ENCODE peak calls at places on chromosomes 5 and 9, in four cellular contexts. One of them, this sample, is unnamed.

GRCh38 chr9:123453904-123454321 is 97.9 kb downstream of the CRB2 start:
- DNase-seq in SK-N-SH: no peak
- DNase-seq in ovary: no peak
- DNase-seq in esophagus muscularis mucosa: no peak
- DNase-seq in this sample: peak; percentile 65

GRCh38 chr5:181188700-181189362 is 16.2 kb downstream of the TRIM7 start:
- DNase-seq in SK-N-SH: peak; percentile 47
- DNase-seq in ovary: peak; percentile 85
- DNase-seq in esophagus muscularis mucosa: no peak
- DNase-seq in this sample: peak; percentile 83

GRCh38 chr5:149747141-149747832 is 17.2 kb downstream of the PPARGC1B start:
- DNase-seq in SK-N-SH: no peak
- DNase-seq in ovary: no peak
- DNase-seq in esophagus muscularis mucosa: no peak
- DNase-seq in this sample: peak; percentile 94

GRCh38 chr5:74560245-74560644 is 80.3 kb downstream of the ENC1 start:
- DNase-seq in SK-N-SH: no peak
- DNase-seq in ovary: no peak
- DNase-seq in esophagus muscularis mucosa: no peak
- DNase-seq in this sample: no peak

GRCh38 chr9:130451509-130452388 is 7.0 kb downstream of the ASS1 start:
- DNase-seq in SK-N-SH: peak; percentile 81
- DNase-seq in ovary: peak; percentile 95
- DNase-seq in esophagus muscularis mucosa: no peak
- DNase-seq in this sample: peak; percentile 87

GRCh38 chr5:74104469-74104868 is 478.5 kb downstream of the ARHGEF28 start:
- DNase-seq in SK-N-SH: no peak
- DNase-seq in ovary: no peak
- DNase-seq in esophagus muscularis mucosa: no peak
- DNase-seq in this sample: no peak

GRCh38 chr9:127676636-127677035 is 30.2 kb upstream of the CFAP157 start:
- DNase-seq in SK-N-SH: no peak
- DNase-seq in ovary: no peak
- DNase-seq in esophagus muscularis mucosa: no peak
- DNase-seq in this sample: no peak

GRCh38 chr5:52727568-52727967 is 60.1 kb upstream of the ITGA1 start:
- DNase-seq in SK-N-SH: no peak
- DNase-seq in ovary: peak; percentile 18
- DNase-seq in esophagus muscularis mucosa: no peak
- DNase-seq in this sample: no peak

GRCh38 chr9:98656536-98656935 is 52.2 kb downstream of the GABBR2 start:
- DNase-seq in SK-N-SH: no peak
- DNase-seq in ovary: no peak
- DNase-seq in esophagus muscularis mucosa: no peak
- DNase-seq in this sample: no peak

GRCh38 chr5:15386122-15386521 is 113.9 kb upstream of the FBXL7 start:
- DNase-seq in SK-N-SH: no peak
- DNase-seq in ovary: no peak
- DNase-seq in esophagus muscularis mucosa: no peak
- DNase-seq in this sample: no peak

GRCh38 chr5:15442183-15442550 is 57.8 kb upstream of the FBXL7 start:
- DNase-seq in SK-N-SH: no peak
- DNase-seq in ovary: no peak
- DNase-seq in esophagus muscularis mucosa: no peak
- DNase-seq in this sample: no peak

GRCh38 chr9:123401879-123402513 is 46.0 kb downstream of the CRB2 start:
- DNase-seq in SK-N-SH: peak; percentile 81
- DNase-seq in ovary: no peak
- DNase-seq in esophagus muscularis mucosa: no peak
- DNase-seq in this sample: peak; percentile 41

GRCh38 chr9:115404311-115404710 is 286.4 kb upstream of the TNC start:
- DNase-seq in SK-N-SH: no peak
- DNase-seq in ovary: no peak
- DNase-seq in esophagus muscularis mucosa: no peak
- DNase-seq in this sample: no peak

GRCh38 chr9:135251996-135252760 is 164.7 kb downstream of the OLFM1 start:
- DNase-seq in SK-N-SH: no peak
- DNase-seq in ovary: no peak
- DNase-seq in esophagus muscularis mucosa: no peak
- DNase-seq in this sample: no peak

GRCh38 chr5:73917433-73917832 is 291.4 kb downstream of the ARHGEF28 start:
- DNase-seq in SK-N-SH: no peak
- DNase-seq in ovary: no peak
- DNase-seq in esophagus muscularis mucosa: peak; percentile 26
- DNase-seq in this sample: no peak

GRCh38 chr9:105637787-105638395 is 24.4 kb upstream of the TAL2 start:
- DNase-seq in SK-N-SH: no peak
- DNase-seq in ovary: no peak
- DNase-seq in esophagus muscularis mucosa: no peak
- DNase-seq in this sample: no peak

GRCh38 chr9:6506571-6506970 is 93.6 kb downstream of the UHRF2 start:
- DNase-seq in SK-N-SH: no peak
- DNase-seq in ovary: no peak
- DNase-seq in esophagus muscularis mucosa: no peak
- DNase-seq in this sample: no peak

GRCh38 chr9:20292002-20292401 is 330.3 kb downstream of the MLLT3 start:
- DNase-seq in SK-N-SH: peak; percentile 14
- DNase-seq in ovary: no peak
- DNase-seq in esophagus muscularis mucosa: no peak
- DNase-seq in this sample: no peak

GRCh38 chr5:131932235-131932634 is 13.2 kb downstream of the MEIKIN start:
- DNase-seq in SK-N-SH: no peak
- DNase-seq in ovary: no peak
- DNase-seq in esophagus muscularis mucosa: no peak
- DNase-seq in this sample: no peak

GRCh38 chr5:67246108-67246507 is 49.5 kb upstream of the CD180 start:
- DNase-seq in SK-N-SH: peak; percentile 34
- DNase-seq in ovary: peak; percentile 53
- DNase-seq in esophagus muscularis mucosa: no peak
- DNase-seq in this sample: no peak

GRCh38 chr9:101387871-101388506 is 3.2 kb upstream of the BAAT start:
- DNase-seq in SK-N-SH: peak; percentile 17
- DNase-seq in ovary: no peak
- DNase-seq in esophagus muscularis mucosa: no peak
- DNase-seq in this sample: no peak

GRCh38 chr5:137156175-137156574 is 343.0 kb downstream of the SPOCK1 start:
- DNase-seq in SK-N-SH: no peak
- DNase-seq in ovary: no peak
- DNase-seq in esophagus muscularis mucosa: no peak
- DNase-seq in this sample: no peak

DNA sequence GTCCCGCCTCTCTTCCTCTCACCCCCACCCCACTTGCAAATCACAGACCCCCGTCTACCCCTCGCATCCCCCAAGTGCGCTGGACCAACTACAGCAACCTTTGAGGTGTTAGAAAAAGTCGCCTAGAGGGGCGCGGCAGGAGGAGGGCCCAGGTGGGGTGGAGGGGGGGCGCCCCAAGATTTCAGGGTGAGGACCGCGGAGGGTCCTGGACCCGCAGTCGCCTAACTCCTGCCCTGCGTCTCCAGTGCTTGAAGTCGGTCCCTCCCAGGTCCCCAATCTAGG is 381 bp upstream of the EGFLAM start:
- DNase-seq in SK-N-SH: no peak
- DNase-seq in ovary: peak; percentile 25
- DNase-seq in esophagus muscularis mucosa: no peak
- DNase-seq in this sample: no peak
- H3K4me3 ChIP-seq in SK-N-SH: no peak overlapping the region
- H3K4me3 ChIP-seq in ovary: peak overlapping the region; percentile 55
- H3K4me3 ChIP-seq in esophagus muscularis mucosa: peak overlapping the region; percentile 61
- H3K4me3 ChIP-seq in this sample: peak overlapping the region; percentile 55

DNA sequence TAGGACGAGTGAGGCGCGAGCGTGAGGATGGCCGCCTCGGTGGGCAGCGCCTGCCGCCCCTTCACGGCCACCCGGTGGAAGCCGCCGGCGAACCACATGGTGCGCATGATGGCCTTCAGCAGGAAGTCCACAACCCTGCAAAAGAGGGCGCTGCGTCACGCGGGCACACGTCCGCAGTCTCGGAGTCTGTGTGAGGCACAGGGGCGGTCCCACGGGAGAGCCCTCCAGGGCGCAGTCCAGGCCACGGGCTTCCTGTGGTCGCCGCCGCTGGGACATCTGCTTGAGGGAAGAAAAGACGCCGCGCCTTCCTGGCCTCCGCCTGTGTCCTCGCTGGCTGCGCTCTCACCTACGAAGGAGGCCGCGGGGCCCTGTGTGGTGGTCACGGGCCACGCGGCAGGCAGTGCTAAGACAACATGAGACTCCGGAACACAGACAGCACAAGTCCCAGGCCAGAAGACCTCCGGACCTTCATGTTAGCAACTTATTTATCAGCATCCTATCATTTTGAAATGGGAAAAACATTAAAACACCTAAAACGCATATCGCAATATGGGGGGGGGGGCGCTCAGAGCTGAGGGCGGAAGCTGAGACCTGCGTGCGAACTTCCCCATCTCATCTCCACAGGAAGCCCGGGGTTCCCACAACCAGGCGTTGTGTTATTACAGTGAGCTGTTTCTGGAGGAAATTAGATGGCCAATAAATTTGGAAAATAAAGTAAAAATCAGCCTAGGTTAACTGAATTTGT is 28.8 kb downstream of the LPCAT1 start:
- DNase-seq in SK-N-SH: no peak
- DNase-seq in ovary: no peak
- DNase-seq in esophagus muscularis mucosa: no peak
- DNase-seq in this sample: peak; percentile 65
- TF ChIP-seq EP300 in SK-N-SH: no peak
- TF ChIP-seq EP300 in ovary: no peak
- TF ChIP-seq EP300 in esophagus muscularis mucosa: no peak
- TF ChIP-seq EP300 in this sample: no peak

DNA sequence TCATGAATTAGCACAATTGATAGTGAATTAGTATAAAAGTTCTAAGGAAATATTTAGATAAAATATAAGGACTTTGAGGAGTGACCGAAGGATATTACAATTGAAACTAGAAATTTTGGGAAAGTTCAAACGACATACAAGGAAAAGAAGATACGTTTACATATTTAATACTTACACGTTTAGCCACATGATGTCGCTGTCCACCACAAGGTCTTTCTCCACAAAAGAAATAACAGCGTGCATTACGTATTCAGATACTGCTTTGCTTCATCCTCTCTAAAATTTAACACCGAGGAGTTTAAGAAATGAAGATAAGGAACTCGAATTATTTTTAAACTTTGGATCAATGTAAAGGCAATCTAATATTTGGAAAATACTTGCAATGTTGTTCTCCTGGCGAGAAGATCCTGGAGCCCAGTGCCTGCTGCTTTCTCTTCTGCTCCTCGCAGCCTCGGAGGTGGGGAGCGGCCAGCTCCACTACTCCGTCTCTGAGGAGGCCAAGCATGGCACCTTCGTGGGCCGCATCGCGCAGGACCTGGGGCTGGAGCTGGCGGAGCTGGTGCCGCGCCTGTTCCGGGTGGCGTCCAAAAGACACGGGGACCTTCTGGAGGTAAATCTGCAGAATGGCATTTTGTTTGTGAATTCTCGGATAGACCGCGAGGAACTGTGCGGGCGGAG is at the start of gene PCDHA3:
- DNase-seq in SK-N-SH: no peak
- DNase-seq in ovary: no peak
- DNase-seq in esophagus muscularis mucosa: no peak
- DNase-seq in this sample: no peak
- TF ChIP-seq CTCF in SK-N-SH: no peak
- TF ChIP-seq CTCF in ovary: no peak
- TF ChIP-seq CTCF in esophagus muscularis mucosa: peak; percentile 30
- TF ChIP-seq CTCF in this sample: no peak

GRCh38 chr5:167798427-167798826 is 493.0 kb upstream of the WWC1 start:
- DNase-seq in SK-N-SH: no peak
- DNase-seq in ovary: no peak
- DNase-seq in esophagus muscularis mucosa: no peak
- DNase-seq in this sample: no peak

GRCh38 chr5:167800405-167800804 is 491.0 kb upstream of the WWC1 start:
- DNase-seq in SK-N-SH: no peak
- DNase-seq in ovary: no peak
- DNase-seq in esophagus muscularis mucosa: no peak
- DNase-seq in this sample: no peak

GRCh38 chr5:167802755-167803431 is 488.6 kb upstream of the WWC1 start:
- DNase-seq in SK-N-SH: no peak
- DNase-seq in ovary: no peak
- DNase-seq in esophagus muscularis mucosa: no peak
- DNase-seq in this sample: no peak

GRCh38 chr5:167804512-167805220 is 486.8 kb upstream of the WWC1 start:
- DNase-seq in SK-N-SH: no peak
- DNase-seq in ovary: no peak
- DNase-seq in esophagus muscularis mucosa: no peak
- DNase-seq in this sample: no peak

DNA sequence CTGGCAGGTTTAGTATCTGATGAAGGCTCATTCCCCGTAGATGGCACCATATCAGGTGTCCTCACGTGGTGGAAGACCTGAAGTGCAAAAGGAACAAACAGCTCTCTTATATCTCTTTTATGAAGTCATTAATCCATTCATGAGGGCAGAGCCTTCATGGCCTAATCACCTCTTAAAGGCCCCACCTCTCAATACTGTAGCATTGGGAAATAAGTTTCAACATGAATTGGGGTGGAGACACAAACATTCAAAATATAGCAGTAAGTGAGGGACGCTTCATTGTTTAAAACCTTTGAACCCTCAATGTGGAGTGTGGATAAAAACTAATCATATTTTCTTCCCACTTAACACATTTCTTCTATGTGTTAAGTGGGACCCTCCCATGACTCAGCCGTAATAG is 489.4 kb upstream of the WWC1 start:
- DNase-seq in SK-N-SH: no peak
- DNase-seq in ovary: no peak
- DNase-seq in esophagus muscularis mucosa: no peak
- DNase-seq in this sample: no peak
- H3K4me3 ChIP-seq in SK-N-SH: no peak overlapping the region
- H3K4me3 ChIP-seq in ovary: no peak overlapping the region
- H3K4me3 ChIP-seq in esophagus muscularis mucosa: no peak overlapping the region
- H3K4me3 ChIP-seq in this sample: no peak overlapping the region

This sample was measured in transverse colon.